ENCODE peak calls at places on chromosomes 1 and 21, in five cellular contexts. One of them, this sample, is unnamed.

GRCh38 chr21:45220106-45220505 is 67.6 kb downstream of the POFUT2 start:
- DNase-seq in Peyer's patch: no peak
- DNase-seq in A549: no peak
- DNase-seq in naive thymus-derived CD4-positive, alpha-beta T cell: no peak
- DNase-seq in cardiac muscle cell: no peak
- DNase-seq in this sample: no peak

GRCh38 chr1:246537887-246538286 is 28.2 kb downstream of the TFB2M start:
- DNase-seq in cardiac muscle cell: no peak
- DNase-seq in naive thymus-derived CD4-positive, alpha-beta T cell: no peak
- DNase-seq in A549: no peak
- DNase-seq in Peyer's patch: no peak
- DNase-seq in this sample: peak; percentile 69

GRCh38 chr1:75690547-75690946 is 34.0 kb upstream of the ACADM start:
- DNase-seq in cardiac muscle cell: no peak
- DNase-seq in Peyer's patch: no peak
- DNase-seq in A549: no peak
- DNase-seq in naive thymus-derived CD4-positive, alpha-beta T cell: no peak
- DNase-seq in this sample: no peak

GRCh38 chr1:6112690-6113005 is 67.0 kb downstream of the KCNAB2 start:
- DNase-seq in A549: no peak
- DNase-seq in cardiac muscle cell: no peak
- DNase-seq in Peyer's patch: no peak
- DNase-seq in naive thymus-derived CD4-positive, alpha-beta T cell: no peak
- DNase-seq in this sample: no peak

GRCh38 chr1:36729716-36730510 is 247.2 kb upstream of the CSF3R start:
- DNase-seq in Peyer's patch: peak; percentile 21
- DNase-seq in naive thymus-derived CD4-positive, alpha-beta T cell: no peak
- DNase-seq in A549: no peak
- DNase-seq in cardiac muscle cell: no peak
- DNase-seq in this sample: no peak

GRCh38 chr1:12475158-12475934 is 142.7 kb downstream of the DHRS3 start:
- DNase-seq in A549: no peak
- DNase-seq in naive thymus-derived CD4-positive, alpha-beta T cell: no peak
- DNase-seq in cardiac muscle cell: peak; percentile 52
- DNase-seq in Peyer's patch: peak; percentile 60
- DNase-seq in this sample: peak; percentile 64

GRCh38 chr1:48789903-48790302 is 13.2 kb upstream of the BEND5 start:
- DNase-seq in naive thymus-derived CD4-positive, alpha-beta T cell: no peak
- DNase-seq in A549: no peak
- DNase-seq in Peyer's patch: no peak
- DNase-seq in cardiac muscle cell: no peak
- DNase-seq in this sample: no peak

GRCh38 chr1:3772715-3773571 is at the start of gene SMIM1:
- DNase-seq in A549: no peak
- DNase-seq in naive thymus-derived CD4-positive, alpha-beta T cell: peak; percentile 22
- DNase-seq in cardiac muscle cell: no peak
- DNase-seq in Peyer's patch: peak; percentile 53
- DNase-seq in this sample: no peak

GRCh38 chr1:64923294-64923718 is 43.0 kb downstream of the JAK1 start:
- DNase-seq in Peyer's patch: no peak
- DNase-seq in cardiac muscle cell: no peak
- DNase-seq in A549: no peak
- DNase-seq in naive thymus-derived CD4-positive, alpha-beta T cell: no peak
- DNase-seq in this sample: no peak

GRCh38 chr1:45854724-45855123 is 51.3 kb downstream of the MAST2 start:
- DNase-seq in Peyer's patch: no peak
- DNase-seq in naive thymus-derived CD4-positive, alpha-beta T cell: no peak
- DNase-seq in cardiac muscle cell: no peak
- DNase-seq in A549: no peak
- DNase-seq in this sample: no peak

GRCh38 chr1:67314696-67315095 is 7.0 kb downstream of the IL12RB2 start:
- DNase-seq in naive thymus-derived CD4-positive, alpha-beta T cell: no peak
- DNase-seq in Peyer's patch: no peak
- DNase-seq in A549: no peak
- DNase-seq in cardiac muscle cell: no peak
- DNase-seq in this sample: no peak

GRCh38 chr1:238063454-238063853 is 172.7 kb upstream of the ZP4 start:
- DNase-seq in A549: peak; percentile 2
- DNase-seq in cardiac muscle cell: no peak
- DNase-seq in naive thymus-derived CD4-positive, alpha-beta T cell: no peak
- DNase-seq in Peyer's patch: no peak
- DNase-seq in this sample: peak; percentile 6

GRCh38 chr1:205276334-205277065 is 45.0 kb downstream of the NUAK2 start:
- DNase-seq in naive thymus-derived CD4-positive, alpha-beta T cell: no peak
- DNase-seq in cardiac muscle cell: no peak
- DNase-seq in Peyer's patch: no peak
- DNase-seq in A549: no peak
- DNase-seq in this sample: no peak

GRCh38 chr1:68162761-68163160 is 69.6 kb downstream of the WLS start:
- DNase-seq in Peyer's patch: no peak
- DNase-seq in A549: no peak
- DNase-seq in cardiac muscle cell: no peak
- DNase-seq in naive thymus-derived CD4-positive, alpha-beta T cell: no peak
- DNase-seq in this sample: no peak

GRCh38 chr1:54649130-54649898 is 7.7 kb downstream of the MROH7 start:
- DNase-seq in naive thymus-derived CD4-positive, alpha-beta T cell: no peak
- DNase-seq in Peyer's patch: peak; percentile 85
- DNase-seq in cardiac muscle cell: no peak
- DNase-seq in A549: peak; percentile 28
- DNase-seq in this sample: peak; percentile 97

GRCh38 chr1:41806472-41807155 is 112.1 kb downstream of the HIVEP3 start:
- DNase-seq in A549: no peak
- DNase-seq in cardiac muscle cell: no peak
- DNase-seq in naive thymus-derived CD4-positive, alpha-beta T cell: peak; percentile 21
- DNase-seq in Peyer's patch: no peak
- DNase-seq in this sample: no peak

GRCh38 chr1:156675271-156675708 is 1.9 kb downstream of the NES start:
- DNase-seq in naive thymus-derived CD4-positive, alpha-beta T cell: no peak
- DNase-seq in cardiac muscle cell: no peak
- DNase-seq in A549: no peak
- DNase-seq in Peyer's patch: no peak
- DNase-seq in this sample: no peak

GRCh38 chr1:110602466-110602865 is 3.7 kb downstream of the KCNA2 start:
- DNase-seq in A549: no peak
- DNase-seq in Peyer's patch: no peak
- DNase-seq in cardiac muscle cell: no peak
- DNase-seq in naive thymus-derived CD4-positive, alpha-beta T cell: no peak
- DNase-seq in this sample: no peak

GRCh38 chr1:93988634-93989350 is 79.6 kb upstream of the GCLM start:
- DNase-seq in A549: no peak
- DNase-seq in cardiac muscle cell: no peak
- DNase-seq in Peyer's patch: no peak
- DNase-seq in naive thymus-derived CD4-positive, alpha-beta T cell: no peak
- DNase-seq in this sample: no peak

GRCh38 chr1:30600258-30600657 is 123.1 kb downstream of the MATN1 start:
- DNase-seq in Peyer's patch: no peak
- DNase-seq in A549: no peak
- DNase-seq in naive thymus-derived CD4-positive, alpha-beta T cell: no peak
- DNase-seq in cardiac muscle cell: no peak
- DNase-seq in this sample: no peak

GRCh38 chr1:55037733-55038551 is 1.4 kb upstream of the PCSK9 start:
- DNase-seq in naive thymus-derived CD4-positive, alpha-beta T cell: no peak
- DNase-seq in A549: no peak
- DNase-seq in Peyer's patch: no peak
- DNase-seq in cardiac muscle cell: no peak
- DNase-seq in this sample: no peak

GRCh38 chr1:116686175-116686574 is 18.6 kb upstream of the IGSF3 start:
- DNase-seq in Peyer's patch: no peak
- DNase-seq in A549: no peak
- DNase-seq in naive thymus-derived CD4-positive, alpha-beta T cell: no peak
- DNase-seq in cardiac muscle cell: no peak
- DNase-seq in this sample: no peak

GRCh38 chr1:15111597-15111996 is 42.0 kb upstream of the TMEM51 start:
- DNase-seq in naive thymus-derived CD4-positive, alpha-beta T cell: no peak
- DNase-seq in cardiac muscle cell: no peak
- DNase-seq in Peyer's patch: no peak
- DNase-seq in A549: no peak
- DNase-seq in this sample: no peak

GRCh38 chr1:218718216-218718615 is 373.1 kb downstream of the TGFB2 start:
- DNase-seq in Peyer's patch: no peak
- DNase-seq in naive thymus-derived CD4-positive, alpha-beta T cell: no peak
- DNase-seq in A549: no peak
- DNase-seq in cardiac muscle cell: no peak
- DNase-seq in this sample: no peak

GRCh38 chr1:47756006-47756405 is 241.2 kb downstream of the TRABD2B start:
- DNase-seq in A549: no peak
- DNase-seq in naive thymus-derived CD4-positive, alpha-beta T cell: no peak
- DNase-seq in cardiac muscle cell: no peak
- DNase-seq in Peyer's patch: no peak
- DNase-seq in this sample: no peak

GRCh38 chr1:23343246-23344110 is 606 bp downstream of the HNRNPR start:
- DNase-seq in A549: peak; percentile 59
- DNase-seq in cardiac muscle cell: peak; percentile 62
- DNase-seq in naive thymus-derived CD4-positive, alpha-beta T cell: peak; percentile 11
- DNase-seq in Peyer's patch: peak; percentile 58
- DNase-seq in this sample: peak; percentile 46

GRCh38 chr1:83631836-83632235 is 367.1 kb downstream of the TTLL7 start:
- DNase-seq in cardiac muscle cell: no peak
- DNase-seq in A549: no peak
- DNase-seq in Peyer's patch: no peak
- DNase-seq in naive thymus-derived CD4-positive, alpha-beta T cell: no peak
- DNase-seq in this sample: no peak
- H3K9me3 ChIP-seq in cardiac muscle cell: no peaks in the 10 kb centered on the region
- H3K9me3 ChIP-seq in A549: no peaks in the 10 kb centered on the region
- H3K9me3 ChIP-seq in Peyer's patch: no peaks in the 10 kb centered on the region
- H3K9me3 ChIP-seq in naive thymus-derived CD4-positive, alpha-beta T cell: no peaks in the 10 kb centered on the region
- H3K9me3 ChIP-seq in this sample: no peaks in the 10 kb centered on the region

GRCh38 chr1:33244809-33245186 is 11.5 kb upstream of the ZNF362 start:
- DNase-seq in cardiac muscle cell: no peak
- DNase-seq in naive thymus-derived CD4-positive, alpha-beta T cell: no peak
- DNase-seq in A549: no peak
- DNase-seq in Peyer's patch: no peak
- DNase-seq in this sample: no peak
- H3K27ac ChIP-seq in cardiac muscle cell: no peak overlapping the region
- H3K27ac ChIP-seq in naive thymus-derived CD4-positive, alpha-beta T cell: no peak overlapping the region
- H3K27ac ChIP-seq in A549: no peak overlapping the region
- H3K27ac ChIP-seq in Peyer's patch: no peak overlapping the region
- H3K27ac ChIP-seq in this sample: no peak overlapping the region

GRCh38 chr1:2212167-2212541 is 16.0 kb upstream of the SKI start:
- DNase-seq in naive thymus-derived CD4-positive, alpha-beta T cell: no peak
- DNase-seq in Peyer's patch: no peak
- DNase-seq in cardiac muscle cell: peak; percentile 54
- DNase-seq in A549: no peak
- DNase-seq in this sample: no peak
- H3K4me1 ChIP-seq in naive thymus-derived CD4-positive, alpha-beta T cell: peaks cover 13% of the 10 kb centered on the region
- H3K4me1 ChIP-seq in Peyer's patch: peaks cover 6% of the 10 kb centered on the region
- H3K4me1 ChIP-seq in cardiac muscle cell: peaks cover 33% of the 10 kb centered on the region
- H3K4me1 ChIP-seq in A549: peaks cover 61% of the 10 kb centered on the region
- H3K4me1 ChIP-seq in this sample: peaks cover 10% of the 10 kb centered on the region

GRCh38 chr1:125080077-125080476 is 3895.3 kb downstream of the SRGAP2C start:
- DNase-seq in Peyer's patch: no peak
- DNase-seq in naive thymus-derived CD4-positive, alpha-beta T cell: no peak
- DNase-seq in A549: no peak
- DNase-seq in cardiac muscle cell: no peak
- DNase-seq in this sample: peak; percentile 1

GRCh38 chr1:125086611-125087010 is 3901.8 kb downstream of the SRGAP2C start:
- DNase-seq in naive thymus-derived CD4-positive, alpha-beta T cell: no peak
- DNase-seq in Peyer's patch: no peak
- DNase-seq in cardiac muscle cell: no peak
- DNase-seq in A549: no peak
- DNase-seq in this sample: no peak

GRCh38 chr1:125087247-125087646 is 3902.5 kb downstream of the SRGAP2C start:
- DNase-seq in cardiac muscle cell: no peak
- DNase-seq in Peyer's patch: no peak
- DNase-seq in naive thymus-derived CD4-positive, alpha-beta T cell: no peak
- DNase-seq in A549: no peak
- DNase-seq in this sample: no peak

GRCh38 chr1:125087691-125088090 is 3902.9 kb downstream of the SRGAP2C start:
- DNase-seq in cardiac muscle cell: no peak
- DNase-seq in Peyer's patch: no peak
- DNase-seq in naive thymus-derived CD4-positive, alpha-beta T cell: no peak
- DNase-seq in A549: no peak
- DNase-seq in this sample: no peak

GRCh38 chr1:125085720-125086591 is 3901.2 kb downstream of the SRGAP2C start:
- DNase-seq in Peyer's patch: no peak
- DNase-seq in naive thymus-derived CD4-positive, alpha-beta T cell: no peak
- DNase-seq in A549: no peak
- DNase-seq in cardiac muscle cell: no peak
- DNase-seq in this sample: no peak
- H3K9me3 ChIP-seq in Peyer's patch: peaks cover 27% of the 10 kb centered on the region
- H3K9me3 ChIP-seq in naive thymus-derived CD4-positive, alpha-beta T cell: peaks cover 8% of the 10 kb centered on the region
- H3K9me3 ChIP-seq in A549: peaks cover 2% of the 10 kb centered on the region
- H3K9me3 ChIP-seq in cardiac muscle cell: peaks cover 13% of the 10 kb centered on the region
- H3K9me3 ChIP-seq in this sample: peaks cover 5% of the 10 kb centered on the region

DNA sequence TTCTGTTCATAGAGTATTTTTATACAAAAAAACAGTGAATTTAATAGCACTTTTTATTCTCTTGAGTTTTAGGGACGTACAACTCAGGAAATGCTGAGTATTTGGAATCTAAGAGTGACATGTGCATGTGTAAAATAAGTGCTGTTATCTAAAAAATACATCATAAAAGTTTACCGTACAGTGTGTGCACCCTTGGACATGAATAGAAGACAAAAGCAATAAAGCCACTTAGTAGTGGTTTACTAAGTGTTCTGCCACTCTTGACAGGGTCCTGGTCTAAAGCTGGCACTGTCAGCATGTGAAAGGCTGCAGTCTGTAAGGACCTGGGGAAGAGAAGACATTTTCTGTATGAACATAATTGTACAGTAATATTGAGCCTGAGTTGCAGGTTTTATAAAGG is 51.0 kb downstream of the LAMC1 start:
- DNase-seq in Peyer's patch: no peak
- DNase-seq in A549: no peak
- DNase-seq in naive thymus-derived CD4-positive, alpha-beta T cell: no peak
- DNase-seq in cardiac muscle cell: peak; percentile 26
- DNase-seq in this sample: no peak
- H3K27ac ChIP-seq in Peyer's patch: no peak overlapping the region
- H3K27ac ChIP-seq in A549: no peak overlapping the region
- H3K27ac ChIP-seq in naive thymus-derived CD4-positive, alpha-beta T cell: no peak overlapping the region
- H3K27ac ChIP-seq in cardiac muscle cell: no peak overlapping the region
- H3K27ac ChIP-seq in this sample: no peak overlapping the region

This sample was measured in small intestine.